ENCODE peak calls at places on chromosomes 6 and 20, in four cellular contexts. One of them, this sample, is unnamed.

GRCh38 chr6:24504274-24504641 is 9.5 kb downstream of the ALDH5A1 start:
- DNase-seq in K562: no peak
- DNase-seq in HepG2: peak; percentile 25
- DNase-seq in WTC11: no peak
- DNase-seq in this sample: no peak

GRCh38 chr6:4568138-4568537 is 208.1 kb upstream of the CDYL start:
- DNase-seq in K562: no peak
- DNase-seq in WTC11: no peak
- DNase-seq in HepG2: no peak
- DNase-seq in this sample: no peak

GRCh38 chr6:150269857-150270223 is 99.0 kb upstream of the IYD start:
- DNase-seq in WTC11: no peak
- DNase-seq in K562: peak; percentile 88
- DNase-seq in HepG2: peak; percentile 38
- DNase-seq in this sample: no peak

GRCh38 chr6:45812937-45813336 is 202.7 kb downstream of the CLIC5 start:
- DNase-seq in K562: no peak
- DNase-seq in WTC11: no peak
- DNase-seq in HepG2: no peak
- DNase-seq in this sample: no peak

GRCh38 chr20:32752021-32752457 is 8.8 kb upstream of the COMMD7 start:
- DNase-seq in K562: no peak
- DNase-seq in WTC11: no peak
- DNase-seq in HepG2: no peak
- DNase-seq in this sample: no peak

GRCh38 chr6:136249811-136250685 is at the start of gene MTFR2:
- DNase-seq in K562: peak; percentile 100
- DNase-seq in WTC11: peak; percentile 91
- DNase-seq in HepG2: peak; percentile 100
- DNase-seq in this sample: peak; percentile 98

GRCh38 chr6:156919819-156920379 is 142.7 kb downstream of the ARID1B start:
- DNase-seq in HepG2: no peak
- DNase-seq in WTC11: no peak
- DNase-seq in K562: no peak
- DNase-seq in this sample: no peak

GRCh38 chr20:5205348-5206210 is 78.8 kb downstream of the CDS2 start:
- DNase-seq in K562: peak; percentile 72
- DNase-seq in WTC11: peak; percentile 87
- DNase-seq in HepG2: peak; percentile 80
- DNase-seq in this sample: peak; percentile 86

GRCh38 chr6:10621227-10621626 is 73.2 kb downstream of the C6orf52 start:
- DNase-seq in HepG2: no peak
- DNase-seq in WTC11: no peak
- DNase-seq in K562: peak; percentile 20
- DNase-seq in this sample: no peak

GRCh38 chr6:107815846-107816245 is 8.3 kb downstream of the SCML4 start:
- DNase-seq in K562: no peak
- DNase-seq in WTC11: no peak
- DNase-seq in HepG2: no peak
- DNase-seq in this sample: no peak

GRCh38 chr6:39062014-39062740 is 13.6 kb downstream of the GLP1R start:
- DNase-seq in WTC11: no peak
- DNase-seq in HepG2: no peak
- DNase-seq in K562: no peak
- DNase-seq in this sample: no peak

GRCh38 chr20:48326868-48327267 is 500.9 kb downstream of the PREX1 start:
- DNase-seq in WTC11: no peak
- DNase-seq in HepG2: no peak
- DNase-seq in K562: no peak
- DNase-seq in this sample: no peak

GRCh38 chr6:96299525-96299924 is 222.1 kb upstream of the UFL1 start:
- DNase-seq in HepG2: no peak
- DNase-seq in K562: no peak
- DNase-seq in WTC11: no peak
- DNase-seq in this sample: no peak

GRCh38 chr6:96304997-96305396 is 216.6 kb upstream of the UFL1 start:
- DNase-seq in WTC11: no peak
- DNase-seq in HepG2: peak; percentile 13
- DNase-seq in K562: no peak
- DNase-seq in this sample: no peak

GRCh38 chr6:96302991-96303390 is 218.6 kb upstream of the UFL1 start:
- DNase-seq in WTC11: no peak
- DNase-seq in HepG2: no peak
- DNase-seq in K562: no peak
- DNase-seq in this sample: no peak

GRCh38 chr6:96301023-96301422 is 220.6 kb upstream of the UFL1 start:
- DNase-seq in K562: no peak
- DNase-seq in WTC11: no peak
- DNase-seq in HepG2: peak; percentile 5
- DNase-seq in this sample: no peak

DNA sequence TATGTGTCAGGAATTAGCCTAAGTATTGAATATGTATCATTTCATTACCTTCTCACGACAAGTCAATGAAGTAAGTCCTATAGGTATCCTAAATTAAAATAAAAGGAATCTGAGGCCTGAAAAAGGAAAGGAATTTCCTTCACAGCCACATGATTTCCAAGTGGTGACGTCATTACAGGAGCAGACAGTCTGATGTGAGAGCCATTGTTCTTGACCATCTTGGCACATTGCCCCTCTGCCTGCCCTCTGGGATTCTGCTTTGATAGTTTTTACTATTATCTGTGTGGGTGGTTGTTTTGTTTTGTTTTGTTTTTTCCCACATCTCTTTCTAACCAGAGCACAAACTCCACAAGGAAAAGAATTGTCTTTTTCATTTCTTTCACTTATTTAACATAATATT is 219.8 kb upstream of the UFL1 start:
- DNase-seq in K562: no peak
- DNase-seq in HepG2: peak; percentile 3
- DNase-seq in WTC11: no peak
- DNase-seq in this sample: no peak
- TF ChIP-seq SP1 in K562: no peak
- TF ChIP-seq SP1 in HepG2: no peak
- TF ChIP-seq SP1 in WTC11: no peak
- TF ChIP-seq SP1 in this sample: no peak

GRCh38 chr20:37823276-37823980 is 79.5 kb upstream of the VSTM2L start:
- DNase-seq in WTC11: no peak
- DNase-seq in HepG2: no peak
- DNase-seq in K562: no peak
- DNase-seq in this sample: no peak
- TF ChIP-seq ELF4 in WTC11: no peak
- TF ChIP-seq ELF4 in HepG2: no peak
- TF ChIP-seq ELF4 in K562: no peak
- TF ChIP-seq ELF4 in this sample: no peak

GRCh38 chr6:23329091-23329490 is 759.7 kb downstream of the HDGFL1 start:
- DNase-seq in WTC11: no peak
- DNase-seq in HepG2: no peak
- DNase-seq in K562: no peak
- DNase-seq in this sample: no peak
- TF ChIP-seq SP1 in WTC11: no peak
- TF ChIP-seq SP1 in HepG2: no peak
- TF ChIP-seq SP1 in K562: no peak
- TF ChIP-seq SP1 in this sample: no peak

GRCh38 chr6:27863962-27864905 is 48.0 kb downstream of the OR2B2 start:
- DNase-seq in WTC11: no peak
- DNase-seq in HepG2: no peak
- DNase-seq in K562: peak; percentile 43
- DNase-seq in this sample: no peak
- TF ChIP-seq ELF4 in WTC11: no peak
- TF ChIP-seq ELF4 in HepG2: no peak
- TF ChIP-seq ELF4 in K562: no peak
- TF ChIP-seq ELF4 in this sample: no peak

GRCh38 chr6:9606435-9607134 is 808.3 kb downstream of the TFAP2A start:
- DNase-seq in K562: no peak
- DNase-seq in WTC11: peak; percentile 58
- DNase-seq in HepG2: no peak
- DNase-seq in this sample: no peak

GRCh38 chr6:9614778-9615177 is 800.1 kb downstream of the TFAP2A start:
- DNase-seq in HepG2: no peak
- DNase-seq in WTC11: no peak
- DNase-seq in K562: no peak
- DNase-seq in this sample: no peak

GRCh38 chr6:9611016-9611415 is 803.9 kb downstream of the TFAP2A start:
- DNase-seq in K562: no peak
- DNase-seq in WTC11: no peak
- DNase-seq in HepG2: no peak
- DNase-seq in this sample: no peak

GRCh38 chr6:9612489-9612888 is 802.4 kb downstream of the TFAP2A start:
- DNase-seq in WTC11: no peak
- DNase-seq in K562: no peak
- DNase-seq in HepG2: no peak
- DNase-seq in this sample: no peak
- TF ChIP-seq SP1 in WTC11: no peak
- TF ChIP-seq SP1 in K562: no peak
- TF ChIP-seq SP1 in HepG2: no peak
- TF ChIP-seq SP1 in this sample: no peak

GRCh38 chr6:90297124-90297865 is 652 bp upstream of the BACH2 start:
- DNase-seq in WTC11: no peak
- DNase-seq in HepG2: no peak
- DNase-seq in K562: no peak
- DNase-seq in this sample: no peak
- TF ChIP-seq ELF4 in WTC11: no peak
- TF ChIP-seq ELF4 in HepG2: no peak
- TF ChIP-seq ELF4 in K562: no peak
- TF ChIP-seq ELF4 in this sample: no peak

GRCh38 chr20:9476637-9477036 is 37.8 kb upstream of the LAMP5 start:
- DNase-seq in WTC11: no peak
- DNase-seq in HepG2: no peak
- DNase-seq in K562: no peak
- DNase-seq in this sample: no peak
- TF ChIP-seq SP1 in WTC11: no peak
- TF ChIP-seq SP1 in HepG2: no peak
- TF ChIP-seq SP1 in K562: no peak
- TF ChIP-seq SP1 in this sample: no peak

DNA sequence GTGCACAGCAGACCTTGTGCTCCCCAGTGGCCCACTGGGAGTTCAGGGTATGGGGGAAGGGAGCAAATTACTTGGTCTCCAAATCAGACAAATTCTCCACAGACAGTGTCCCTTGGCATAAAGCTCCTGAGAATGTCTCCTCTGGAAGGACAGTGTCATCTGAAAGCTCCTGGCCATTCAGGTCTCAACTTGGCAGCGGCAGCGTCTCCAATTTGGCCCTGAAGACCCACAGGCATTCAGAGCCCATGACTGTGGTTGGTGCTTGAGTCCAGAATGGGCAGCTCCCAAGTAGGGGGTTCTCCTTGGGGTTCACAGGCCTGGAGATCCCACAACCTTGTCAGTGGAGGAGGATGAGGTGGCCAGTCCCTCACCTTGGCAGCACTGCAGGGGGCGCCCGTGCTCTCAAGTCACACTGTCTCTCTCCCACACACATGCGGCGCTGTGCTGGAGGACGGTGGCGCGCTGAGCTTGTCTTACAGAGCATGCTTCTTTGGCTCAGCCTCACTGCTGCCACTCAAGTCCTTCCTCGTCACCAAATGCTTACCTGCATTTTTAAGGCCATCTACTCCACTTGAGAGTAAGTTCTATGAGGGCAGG is 20.7 kb downstream of the DYNLRB1 start:
- DNase-seq in HepG2: peak; percentile 41
- DNase-seq in WTC11: peak; percentile 70
- DNase-seq in K562: peak; percentile 64
- DNase-seq in this sample: peak; percentile 45
- TF ChIP-seq ELF4 in HepG2: no peak
- TF ChIP-seq ELF4 in WTC11: no peak
- TF ChIP-seq ELF4 in K562: no peak
- TF ChIP-seq ELF4 in this sample: no peak

This sample was measured in HEK293T.